ENCODE peak calls at places on chromosomes 6 and 20, in eight cellular contexts. One of them, this sample, is unnamed.

GRCh38 chr6:137044366-137045220 is at the start of gene IL20RA:
- DNase-seq in transverse colon: peak; percentile 35
- DNase-seq in ecto neural progenitor cell: peak; percentile 56
- DNase-seq in psoas muscle: peak; percentile 58
- DNase-seq in astrocyte of the hippocampus: peak; percentile 59
- DNase-seq in adrenal gland: peak; percentile 65
- DNase-seq in germinal center: peak; percentile 17
- DNase-seq in AG08395: peak; percentile 30
- DNase-seq in this sample: peak; percentile 54

GRCh38 chr20:17749979-17750721 is 50.4 kb downstream of the BANF2 start:
- DNase-seq in transverse colon: peak; percentile 28
- DNase-seq in ecto neural progenitor cell: no peak
- DNase-seq in psoas muscle: peak; percentile 87
- DNase-seq in astrocyte of the hippocampus: no peak
- DNase-seq in adrenal gland: peak; percentile 57
- DNase-seq in germinal center: no peak
- DNase-seq in AG08395: peak; percentile 44
- DNase-seq in this sample: peak; percentile 29

GRCh38 chr6:137495652-137496391 is 1.6 kb upstream of the OLIG3 start:
- DNase-seq in transverse colon: no peak
- DNase-seq in ecto neural progenitor cell: peak; percentile 83
- DNase-seq in psoas muscle: no peak
- DNase-seq in astrocyte of the hippocampus: no peak
- DNase-seq in adrenal gland: no peak
- DNase-seq in germinal center: no peak
- DNase-seq in AG08395: no peak
- DNase-seq in this sample: no peak

GRCh38 chr6:111784423-111784822 is 88.8 kb downstream of the FYN start:
- DNase-seq in transverse colon: no peak
- DNase-seq in ecto neural progenitor cell: no peak
- DNase-seq in psoas muscle: no peak
- DNase-seq in astrocyte of the hippocampus: peak; percentile 40
- DNase-seq in adrenal gland: no peak
- DNase-seq in germinal center: no peak
- DNase-seq in AG08395: no peak
- DNase-seq in this sample: no peak

GRCh38 chr6:100886078-100886477 is 4.9 kb upstream of the ASCC3 start:
- DNase-seq in transverse colon: no peak
- DNase-seq in ecto neural progenitor cell: no peak
- DNase-seq in psoas muscle: no peak
- DNase-seq in astrocyte of the hippocampus: peak; percentile 89
- DNase-seq in adrenal gland: no peak
- DNase-seq in germinal center: no peak
- DNase-seq in AG08395: peak; percentile 18
- DNase-seq in this sample: no peak

GRCh38 chr20:46872315-46873211 is 22.1 kb upstream of the EYA2 start:
- DNase-seq in transverse colon: no peak
- DNase-seq in ecto neural progenitor cell: no peak
- DNase-seq in psoas muscle: no peak
- DNase-seq in astrocyte of the hippocampus: no peak
- DNase-seq in adrenal gland: no peak
- DNase-seq in germinal center: no peak
- DNase-seq in AG08395: peak; percentile 55
- DNase-seq in this sample: no peak

GRCh38 chr20:3103369-3104032 is 19.0 kb upstream of the AVP start:
- DNase-seq in transverse colon: no peak
- DNase-seq in ecto neural progenitor cell: no peak
- DNase-seq in psoas muscle: no peak
- DNase-seq in astrocyte of the hippocampus: no peak
- DNase-seq in adrenal gland: no peak
- DNase-seq in germinal center: no peak
- DNase-seq in AG08395: no peak
- DNase-seq in this sample: no peak

GRCh38 chr6:12973302-12973865 is 256.8 kb downstream of the PHACTR1 start:
- DNase-seq in transverse colon: no peak
- DNase-seq in ecto neural progenitor cell: no peak
- DNase-seq in psoas muscle: no peak
- DNase-seq in astrocyte of the hippocampus: no peak
- DNase-seq in adrenal gland: no peak
- DNase-seq in germinal center: no peak
- DNase-seq in AG08395: no peak
- DNase-seq in this sample: no peak

GRCh38 chr6:157841211-157841840 is 18.3 kb downstream of the SNX9 start:
- DNase-seq in transverse colon: peak; percentile 41
- DNase-seq in ecto neural progenitor cell: no peak
- DNase-seq in psoas muscle: no peak
- DNase-seq in astrocyte of the hippocampus: no peak
- DNase-seq in adrenal gland: no peak
- DNase-seq in germinal center: peak; percentile 53
- DNase-seq in AG08395: no peak
- DNase-seq in this sample: peak; percentile 53

GRCh38 chr6:118565317-118565960 is 17.3 kb downstream of the PLN start:
- DNase-seq in transverse colon: no peak
- DNase-seq in ecto neural progenitor cell: no peak
- DNase-seq in psoas muscle: no peak
- DNase-seq in astrocyte of the hippocampus: peak; percentile 42
- DNase-seq in adrenal gland: no peak
- DNase-seq in germinal center: peak; percentile 68
- DNase-seq in AG08395: no peak
- DNase-seq in this sample: no peak